ENCODE peak calls at places on chromosomes 3 and 15, in eight cellular contexts. One of them, this sample, is unnamed.

GRCh38 chr3:189773056-189773455 is 141.9 kb downstream of the TP63 start:
- DNase-seq in A549: no peak
- DNase-seq in body of pancreas: no peak
- DNase-seq in Peyer's patch: no peak
- DNase-seq in HepG2: no peak
- DNase-seq in stomach: no peak
- DNase-seq in testis: no peak
- DNase-seq in lower leg skin: no peak
- DNase-seq in this sample: no peak

GRCh38 chr3:79538-79937 is 117.0 kb upstream of the CHL1 start:
- DNase-seq in lower leg skin: no peak
- DNase-seq in testis: no peak
- DNase-seq in Peyer's patch: no peak
- DNase-seq in A549: no peak
- DNase-seq in HepG2: no peak
- DNase-seq in body of pancreas: no peak
- DNase-seq in stomach: no peak
- DNase-seq in this sample: no peak

GRCh38 chr3:52315977-52316764 is at the start of gene DNAH1:
- DNase-seq in lower leg skin: no peak
- DNase-seq in A549: no peak
- DNase-seq in Peyer's patch: no peak
- DNase-seq in stomach: no peak
- DNase-seq in testis: no peak
- DNase-seq in body of pancreas: no peak
- DNase-seq in HepG2: no peak
- DNase-seq in this sample: no peak

GRCh38 chr15:74193305-74193718 is 9.3 kb downstream of the STRA6 start:
- DNase-seq in HepG2: no peak
- DNase-seq in lower leg skin: no peak
- DNase-seq in body of pancreas: no peak
- DNase-seq in testis: no peak
- DNase-seq in stomach: no peak
- DNase-seq in A549: no peak
- DNase-seq in Peyer's patch: no peak
- DNase-seq in this sample: no peak

GRCh38 chr15:98751767-98752166 is 103.4 kb downstream of the IGF1R start:
- DNase-seq in stomach: no peak
- DNase-seq in body of pancreas: no peak
- DNase-seq in Peyer's patch: no peak
- DNase-seq in HepG2: peak; percentile 31
- DNase-seq in testis: no peak
- DNase-seq in A549: no peak
- DNase-seq in lower leg skin: no peak
- DNase-seq in this sample: no peak

GRCh38 chr3:15055019-15055557 is 10.0 kb downstream of the MRPS25 start:
- DNase-seq in A549: no peak
- DNase-seq in lower leg skin: no peak
- DNase-seq in testis: no peak
- DNase-seq in HepG2: no peak
- DNase-seq in Peyer's patch: peak; percentile 69
- DNase-seq in stomach: no peak
- DNase-seq in body of pancreas: no peak
- DNase-seq in this sample: no peak

GRCh38 chr3:13750731-13751130 is 129.1 kb downstream of the WNT7A start:
- DNase-seq in lower leg skin: no peak
- DNase-seq in Peyer's patch: no peak
- DNase-seq in A549: no peak
- DNase-seq in stomach: no peak
- DNase-seq in testis: no peak
- DNase-seq in HepG2: no peak
- DNase-seq in body of pancreas: no peak
- DNase-seq in this sample: no peak

GRCh38 chr3:191105418-191105817 is 93.6 kb upstream of the OSTN start:
- DNase-seq in lower leg skin: no peak
- DNase-seq in stomach: no peak
- DNase-seq in HepG2: no peak
- DNase-seq in body of pancreas: no peak
- DNase-seq in A549: no peak
- DNase-seq in Peyer's patch: no peak
- DNase-seq in testis: no peak
- DNase-seq in this sample: no peak

GRCh38 chr3:168249539-168250414 is 154.1 kb upstream of the GOLIM4 start:
- DNase-seq in testis: peak; percentile 82
- DNase-seq in stomach: peak; percentile 70
- DNase-seq in body of pancreas: peak; percentile 75
- DNase-seq in lower leg skin: peak; percentile 25
- DNase-seq in A549: peak; percentile 34
- DNase-seq in Peyer's patch: peak; percentile 62
- DNase-seq in HepG2: peak; percentile 54
- DNase-seq in this sample: peak; percentile 83

GRCh38 chr3:12155833-12156232 is 2.9 kb downstream of the TIMP4 start:
- DNase-seq in A549: peak; percentile 31
- DNase-seq in body of pancreas: no peak
- DNase-seq in stomach: no peak
- DNase-seq in testis: no peak
- DNase-seq in Peyer's patch: peak; percentile 72
- DNase-seq in HepG2: peak; percentile 25
- DNase-seq in lower leg skin: no peak
- DNase-seq in this sample: peak; percentile 4

GRCh38 chr15:74196175-74196574 is 6.4 kb downstream of the STRA6 start:
- DNase-seq in A549: peak; percentile 55
- DNase-seq in Peyer's patch: peak; percentile 85
- DNase-seq in testis: peak; percentile 72
- DNase-seq in body of pancreas: peak; percentile 56
- DNase-seq in HepG2: peak; percentile 43
- DNase-seq in stomach: peak; percentile 65
- DNase-seq in lower leg skin: no peak
- DNase-seq in this sample: no peak

GRCh38 chr3:134869153-134869726 is 74.2 kb downstream of the EPHB1 start:
- DNase-seq in A549: no peak
- DNase-seq in HepG2: no peak
- DNase-seq in testis: peak; percentile 62
- DNase-seq in body of pancreas: no peak
- DNase-seq in stomach: no peak
- DNase-seq in lower leg skin: no peak
- DNase-seq in Peyer's patch: no peak
- DNase-seq in this sample: no peak

GRCh38 chr15:43795197-43795596 is 3.1 kb downstream of the SERF2 start:
- DNase-seq in A549: no peak
- DNase-seq in testis: no peak
- DNase-seq in stomach: no peak
- DNase-seq in lower leg skin: no peak
- DNase-seq in body of pancreas: no peak
- DNase-seq in HepG2: no peak
- DNase-seq in Peyer's patch: no peak
- DNase-seq in this sample: no peak

GRCh38 chr3:109337393-109337792 is at the start of gene DPPA4:
- DNase-seq in body of pancreas: no peak
- DNase-seq in lower leg skin: no peak
- DNase-seq in HepG2: no peak
- DNase-seq in Peyer's patch: no peak
- DNase-seq in testis: peak; percentile 52
- DNase-seq in stomach: no peak
- DNase-seq in A549: no peak
- DNase-seq in this sample: no peak
- TF ChIP-seq POLR2A in body of pancreas: no peak
- TF ChIP-seq POLR2A in lower leg skin: no peak
- TF ChIP-seq POLR2A in HepG2: no peak
- TF ChIP-seq POLR2A in Peyer's patch: no peak
- TF ChIP-seq POLR2A in testis: no peak
- TF ChIP-seq POLR2A in stomach: no peak
- TF ChIP-seq POLR2A in A549: no peak
- TF ChIP-seq POLR2A in this sample: no peak

DNA sequence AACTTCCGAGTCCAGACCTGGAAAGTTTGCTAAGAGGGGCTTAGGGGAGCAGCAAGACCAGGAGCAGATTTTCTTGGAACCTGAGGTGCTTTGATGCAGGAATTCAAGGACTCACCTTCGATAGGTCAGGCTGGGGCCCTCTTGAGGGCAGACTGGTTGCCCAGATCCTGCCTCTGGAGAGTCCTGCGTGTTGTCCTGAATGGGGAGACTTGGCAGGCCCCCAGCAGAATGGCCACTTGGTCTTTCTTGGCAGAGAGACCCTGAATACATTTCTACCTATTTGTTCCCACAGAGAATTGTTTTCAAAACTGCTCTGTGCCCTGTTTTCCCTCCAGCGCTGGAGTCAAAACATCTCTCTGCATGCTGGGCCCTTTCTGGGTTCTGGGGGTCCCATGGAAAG is 4.2 kb downstream of the KLF13 start:
- DNase-seq in testis: peak; percentile 40
- DNase-seq in HepG2: no peak
- DNase-seq in stomach: peak; percentile 60
- DNase-seq in Peyer's patch: no peak
- DNase-seq in lower leg skin: no peak
- DNase-seq in A549: no peak
- DNase-seq in body of pancreas: peak; percentile 63
- DNase-seq in this sample: no peak
- TF ChIP-seq POLR2A in testis: no peak
- TF ChIP-seq POLR2A in HepG2: no peak
- TF ChIP-seq POLR2A in stomach: no peak
- TF ChIP-seq POLR2A in Peyer's patch: no peak
- TF ChIP-seq POLR2A in lower leg skin: no peak
- TF ChIP-seq POLR2A in A549: no peak
- TF ChIP-seq POLR2A in body of pancreas: no peak
- TF ChIP-seq POLR2A in this sample: no peak

DNA sequence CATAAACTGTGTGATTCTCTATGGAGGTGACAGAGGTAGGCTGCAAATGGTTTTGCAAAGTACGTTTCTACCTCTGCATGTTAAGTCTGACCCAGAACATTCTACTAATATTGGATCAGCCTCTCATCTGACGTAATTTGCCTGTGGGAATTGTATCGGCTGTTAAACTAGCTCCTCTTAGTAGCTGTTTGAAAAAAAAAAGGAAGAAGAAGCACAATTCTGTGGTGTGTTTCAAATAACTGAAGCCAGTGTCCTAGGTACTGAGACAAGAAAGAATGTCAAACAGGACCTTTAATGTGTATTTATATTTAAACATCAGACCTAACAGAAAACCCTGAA is 478.1 kb downstream of the RBMS3 start:
- DNase-seq in A549: no peak
- DNase-seq in HepG2: no peak
- DNase-seq in lower leg skin: no peak
- DNase-seq in Peyer's patch: no peak
- DNase-seq in stomach: no peak
- DNase-seq in testis: no peak
- DNase-seq in body of pancreas: peak; percentile 20
- DNase-seq in this sample: no peak
- TF ChIP-seq POLR2A in A549: no peak
- TF ChIP-seq POLR2A in HepG2: no peak
- TF ChIP-seq POLR2A in lower leg skin: no peak
- TF ChIP-seq POLR2A in Peyer's patch: no peak
- TF ChIP-seq POLR2A in stomach: no peak
- TF ChIP-seq POLR2A in testis: no peak
- TF ChIP-seq POLR2A in body of pancreas: no peak
- TF ChIP-seq POLR2A in this sample: no peak

DNA sequence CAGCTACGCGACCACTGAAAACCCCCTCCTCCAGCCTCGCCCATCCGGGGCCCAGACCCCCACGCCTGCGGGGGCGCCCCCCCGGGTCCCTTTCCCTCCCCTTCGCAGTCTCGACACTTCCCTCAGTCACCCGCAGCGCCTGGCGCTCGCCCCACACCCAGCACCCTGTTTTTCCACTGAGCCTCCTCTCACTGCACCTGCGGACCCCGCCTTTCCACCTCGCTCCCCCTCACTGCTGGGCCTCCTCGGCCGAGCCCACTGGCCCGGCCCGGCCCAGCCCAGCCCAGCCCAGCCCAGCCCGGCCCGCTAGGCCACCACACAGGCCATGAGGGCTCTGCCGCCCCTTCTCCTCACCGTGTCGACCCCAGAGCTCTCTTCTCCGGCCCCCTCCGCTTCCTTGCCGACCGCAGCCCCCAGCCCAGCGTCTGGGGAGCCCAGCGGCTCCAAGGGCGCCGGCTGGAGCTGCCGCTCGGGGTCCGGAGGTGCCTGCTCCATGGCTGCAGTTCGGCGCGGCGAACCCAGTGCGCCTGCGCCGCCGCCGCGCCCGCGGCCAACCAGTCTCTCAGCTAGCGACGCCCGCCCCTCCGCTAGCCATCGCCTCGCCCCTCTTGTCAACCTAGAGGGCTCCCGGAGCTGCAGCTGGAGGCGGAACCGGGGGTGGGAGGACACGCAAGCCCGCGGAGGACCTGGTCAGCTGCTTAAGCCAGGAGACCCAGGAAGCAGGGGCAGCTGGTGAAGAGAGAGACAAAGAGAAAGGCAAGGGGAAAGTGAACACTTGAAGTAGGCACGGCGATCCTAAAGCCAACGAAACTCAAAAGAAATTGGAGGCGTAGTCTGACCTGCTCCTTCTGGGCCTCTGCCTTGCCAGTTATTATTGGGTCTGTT is at the start of gene SNX4:
- DNase-seq in body of pancreas: peak; percentile 97
- DNase-seq in A549: peak; percentile 58
- DNase-seq in HepG2: peak; percentile 90
- DNase-seq in testis: peak; percentile 96
- DNase-seq in lower leg skin: peak; percentile 86
- DNase-seq in stomach: peak; percentile 94
- DNase-seq in Peyer's patch: peak; percentile 96
- DNase-seq in this sample: peak; percentile 94
- TF ChIP-seq POLR2A in body of pancreas: peak; percentile 92
- TF ChIP-seq POLR2A in A549: peak; percentile 46
- TF ChIP-seq POLR2A in HepG2: peak; percentile 83
- TF ChIP-seq POLR2A in testis: no peak
- TF ChIP-seq POLR2A in lower leg skin: no peak
- TF ChIP-seq POLR2A in stomach: peak; percentile 24
- TF ChIP-seq POLR2A in Peyer's patch: peak; percentile 64
- TF ChIP-seq POLR2A in this sample: peak; percentile 73

DNA sequence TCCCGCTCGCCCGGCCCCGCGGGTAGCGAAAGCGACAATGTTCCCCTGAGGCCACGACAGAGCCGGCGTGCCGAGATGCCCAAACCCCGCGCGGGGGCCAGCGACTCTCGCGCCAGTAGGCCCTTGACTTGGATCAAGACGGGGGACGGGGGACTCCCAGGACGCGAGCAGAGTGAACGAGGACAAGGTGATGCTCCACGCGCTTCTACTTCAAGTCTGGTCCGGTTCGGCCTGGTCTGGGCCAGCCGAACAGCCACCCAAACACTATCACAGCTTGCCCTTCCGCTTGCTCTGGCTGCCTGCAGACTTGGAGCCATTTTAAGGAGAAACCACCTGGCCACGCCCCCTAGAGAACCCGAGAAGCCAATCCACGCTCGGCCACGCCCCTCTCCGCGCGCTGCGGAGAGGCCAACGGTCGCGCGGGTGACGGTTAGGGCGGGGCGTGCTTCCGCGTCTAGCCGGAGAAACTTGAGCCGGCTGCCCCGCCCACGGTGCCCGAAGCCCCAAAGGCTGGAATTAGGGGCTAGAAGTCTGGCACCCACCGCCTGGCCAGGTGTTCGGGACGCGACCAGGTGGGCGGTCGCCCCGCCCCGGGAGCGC is 608 bp upstream of the NDUFAF3 start:
- DNase-seq in lower leg skin: peak; percentile 99
- DNase-seq in Peyer's patch: peak; percentile 100
- DNase-seq in HepG2: peak; percentile 95
- DNase-seq in testis: peak; percentile 99
- DNase-seq in stomach: peak; percentile 100
- DNase-seq in body of pancreas: peak; percentile 100
- DNase-seq in A549: peak; percentile 71
- DNase-seq in this sample: peak; percentile 99
- TF ChIP-seq POLR2A in lower leg skin: no peak
- TF ChIP-seq POLR2A in Peyer's patch: peak; percentile 99
- TF ChIP-seq POLR2A in HepG2: no peak
- TF ChIP-seq POLR2A in testis: peak; percentile 99
- TF ChIP-seq POLR2A in stomach: peak; percentile 99
- TF ChIP-seq POLR2A in body of pancreas: peak; percentile 100
- TF ChIP-seq POLR2A in A549: peak; percentile 100
- TF ChIP-seq POLR2A in this sample: peak; percentile 100

GRCh38 chr3:9944271-9944670 is 7.9 kb downstream of the PRRT3 start:
- DNase-seq in stomach: no peak
- DNase-seq in body of pancreas: no peak
- DNase-seq in A549: no peak
- DNase-seq in HepG2: no peak
- DNase-seq in lower leg skin: no peak
- DNase-seq in Peyer's patch: no peak
- DNase-seq in testis: no peak
- DNase-seq in this sample: no peak
- TF ChIP-seq POLR2A in stomach: no peak
- TF ChIP-seq POLR2A in body of pancreas: no peak
- TF ChIP-seq POLR2A in A549: no peak
- TF ChIP-seq POLR2A in HepG2: no peak
- TF ChIP-seq POLR2A in lower leg skin: no peak
- TF ChIP-seq POLR2A in Peyer's patch: no peak
- TF ChIP-seq POLR2A in testis: no peak
- TF ChIP-seq POLR2A in this sample: no peak

This sample was measured in erythroblast.